ENCODE peak calls at places on chromosome 5, in four cellular contexts. L is GM12878, Z is HepG2, F is K562. U is an unnamed sample.

GRCh38 chr5:2003690-2004365 is 121.1 kb upstream of the IRX4 start:
- DNase-seq in L (no peak), Z (no peak), F (no peak), U (no peak)

GRCh38 chr5:123157797-123158528 is 68.9 kb downstream of the PRDM6 start:
- DNase-seq in L (no peak), Z (no peak), F (no peak), U (peak)

GRCh38 chr5:27083763-27084420 is 45.5 kb upstream of the CDH9 start:
- DNase-seq in L (no peak), Z (no peak), F (no peak), U (no peak)

GRCh38 chr5:159002201-159002600 is 97.5 kb downstream of the EBF1 start:
- DNase-seq in L (no peak), Z (no peak), F (no peak), U (no peak)

GRCh38 chr5:142617416-142617815 is 68.5 kb downstream of the FGF1 start:
- DNase-seq in L (no peak), Z (no peak), F (no peak), U (no peak)

GRCh38 chr5:169946743-169947142 is 33.6 kb downstream of the INSYN2B start:
- DNase-seq in L (no peak), Z (no peak), F (no peak), U (no peak)

GRCh38 chr5:107670927-107671741 is at the start of gene EFNA5:
- DNase-seq in L (no peak), Z (no peak), F (no peak), U (no peak)

GRCh38 chr5:37755581-37755980 is 84.3 kb downstream of the GDNF start:
- DNase-seq in L (no peak), Z (no peak), F (no peak), U (no peak)

GRCh38 chr5:168978015-168978414 is 322.9 kb downstream of the SLIT3 start:
- DNase-seq in L (no peak), Z (no peak), F (no peak), U (no peak)

GRCh38 chr5:159971038-159971437 is 37.9 kb upstream of the TTC1 start:
- DNase-seq in L (no peak), Z (no peak), F (no peak), U (no peak)

GRCh38 chr5:67203701-67204074 is 7.1 kb upstream of the CD180 start:
- DNase-seq in L (no peak), Z (no peak), F (no peak), U (no peak)

GRCh38 chr5:50726475-50727148 is 60.2 kb downstream of the PARP8 start:
- DNase-seq in L (no peak), Z (no peak), F (no peak), U (no peak)

GRCh38 chr5:59559323-59559722 is 334.2 kb downstream of the PDE4D start:
- DNase-seq in L (no peak), Z (no peak), F (no peak), U (no peak)

GRCh38 chr5:92916036-92916435 is 665.0 kb downstream of the NR2F1-AS1 start:
- DNase-seq in L (no peak), Z (peak), F (no peak), U (no peak)

GRCh38 chr5:157057459-157058370 is 1.2 kb downstream of the HAVCR1 start:
- DNase-seq in L (no peak), Z (no peak), F (no peak), U (no peak)

GRCh38 chr5:138000102-138000723 is 32.7 kb downstream of the FAM13B start:
- DNase-seq in L (no peak), Z (peak), F (peak), U (no peak)

GRCh38 chr5:178216088-178216534 is 11.8 kb downstream of the HNRNPAB start:
- DNase-seq in L (no peak), Z (no peak), F (no peak), U (no peak)

GRCh38 chr5:34854459-34855174 is 15.7 kb downstream of the TTC23L start:
- DNase-seq in L (peak), Z (no peak), F (no peak), U (peak)

GRCh38 chr5:135100431-135100830 is 66.4 kb upstream of the PITX1 start:
- DNase-seq in L (no peak), Z (no peak), F (no peak), U (no peak)

GRCh38 chr5:35360671-35361070 is 130.4 kb upstream of the PRLR start:
- DNase-seq in L (no peak), Z (no peak), F (no peak), U (no peak)

GRCh38 chr5:166433679-166434078 is 1857.8 kb upstream of the WWC1 start:
- DNase-seq in L (no peak), Z (no peak), F (no peak), U (no peak)

GRCh38 chr5:93582677-93583524 is at the start of gene NR2F1:
- DNase-seq in L (no peak), Z (peak), F (peak), U (peak)

GRCh38 chr5:16152601-16153568 is 26.7 kb downstream of the MARCHF11 start:
- DNase-seq in L (no peak), Z (no peak), F (no peak), U (no peak)

GRCh38 chr5:994821-995220 is 13.8 kb upstream of the NKD2 start:
- DNase-seq in L (no peak), Z (no peak), F (no peak), U (no peak)

GRCh38 chr5:541148-541887 is 17.1 kb upstream of the SLC9A3 start:
- DNase-seq in L (no peak), Z (no peak), F (peak), U (no peak)

GRCh38 chr5:126198509-126198908 is 224.7 kb upstream of the GRAMD2B start:
- DNase-seq in L (no peak), Z (no peak), F (no peak), U (no peak)

GRCh38 chr5:166708271-166708670 is 1583.2 kb upstream of the WWC1 start:
- DNase-seq in L (no peak), Z (no peak), F (no peak), U (no peak)

GRCh38 chr5:34538026-34538672 is 118.0 kb upstream of the RAI14 start:
- DNase-seq in L (no peak), Z (no peak), F (peak), U (no peak)

GRCh38 chr5:1133510-1134255 is 21.8 kb upstream of the SLC12A7 start:
- DNase-seq in L (no peak), Z (no peak), F (no peak), U (no peak)

GRCh38 chr5:120576588-120576987 is 112.5 kb downstream of the PRR16 start:
- DNase-seq in L (no peak), Z (no peak), F (no peak), U (no peak)

GRCh38 chr5:1247811-1248210 is 22.6 kb downstream of the SLC6A18 start:
- DNase-seq in L (no peak), Z (no peak), F (no peak), U (no peak)

GRCh38 chr5:139758510-139759036 is 37.0 kb upstream of the PSD2 start:
- DNase-seq in L (no peak), Z (no peak), F (no peak), U (no peak)

DNA sequence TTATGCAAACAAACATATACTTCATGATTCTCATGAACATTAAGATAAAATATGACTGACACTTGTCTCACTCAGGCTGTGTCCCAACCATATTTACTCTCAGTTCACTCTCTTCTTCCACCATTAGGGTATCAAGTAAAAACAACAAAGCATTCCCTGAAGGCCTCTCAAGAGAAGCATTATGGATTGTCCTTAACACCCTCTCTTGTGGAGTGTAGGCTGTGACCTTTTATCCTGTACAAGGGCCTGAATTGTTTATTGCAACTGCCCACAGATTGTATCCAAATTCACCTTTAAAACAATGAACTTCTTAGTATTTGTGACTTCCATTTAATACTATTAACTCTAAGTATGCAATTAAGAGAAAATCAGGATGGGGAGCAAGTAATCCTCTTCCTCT is 78.1 kb downstream of the RICTOR start:
- DNase-seq in L (no peak), Z (no peak), F (no peak), U (no peak)
- TF ChIP-seq SP1 in L (no peak), Z (no peak), F (no peak), U (no peak)

GRCh38 chr5:32625106-32625505 is 39.7 kb downstream of the SUB1 start:
- DNase-seq in L (no peak), Z (no peak), F (no peak), U (no peak)

GRCh38 chr5:32630867-32631491 is 45.6 kb downstream of the SUB1 start:
- DNase-seq in L (no peak), Z (peak), F (no peak), U (no peak)

GRCh38 chr5:32627219-32627880 is 42.0 kb downstream of the SUB1 start:
- DNase-seq in L (no peak), Z (no peak), F (no peak), U (no peak)

DNA sequence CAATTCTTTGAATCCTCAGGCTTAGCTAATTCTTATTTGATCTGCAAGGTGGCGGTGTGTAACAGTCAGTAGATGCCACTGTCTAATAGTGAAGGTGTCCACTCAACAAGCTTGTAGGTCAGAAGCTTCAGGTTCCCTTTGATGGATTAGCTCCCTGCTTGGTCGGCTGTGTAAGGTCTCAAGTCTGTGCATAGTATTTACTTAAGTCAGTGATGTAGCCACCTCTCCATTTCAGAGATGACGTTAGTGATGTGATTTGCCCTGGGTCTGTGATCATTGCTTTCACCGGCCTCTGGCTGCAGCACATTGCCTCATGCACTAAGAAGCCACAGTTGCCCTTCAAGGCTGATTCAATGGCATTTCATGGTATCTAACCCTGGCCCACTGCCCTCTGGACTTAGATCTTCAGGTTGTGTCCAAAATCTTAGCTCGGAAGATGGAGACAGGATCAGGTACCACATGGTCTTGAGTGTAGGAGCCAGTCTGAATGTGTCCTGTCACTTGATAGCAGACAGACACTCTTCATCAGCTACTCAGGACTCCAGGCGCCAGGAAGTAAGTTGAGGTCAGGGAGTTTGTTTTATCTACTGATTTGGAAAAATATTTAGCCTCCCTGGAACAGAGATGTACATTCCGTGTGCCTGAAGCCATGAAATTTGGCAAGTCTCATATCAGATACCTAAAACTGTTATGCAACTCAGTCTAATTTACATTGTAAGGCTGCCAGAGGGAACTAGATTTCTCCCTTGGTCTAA is 42.9 kb downstream of the SUB1 start:
- DNase-seq in L (no peak), Z (peak), F (no peak), U (no peak)
- TF ChIP-seq BHLHE40 in L (no peak), Z (no peak), F (no peak), U (no peak)

GRCh38 chr5:81428446-81428845 is 34.5 kb upstream of the ACOT12 start:
- DNase-seq in L (no peak), Z (no peak), F (no peak), U (no peak)

GRCh38 chr5:81424728-81425127 is 30.8 kb upstream of the ACOT12 start:
- DNase-seq in L (no peak), Z (no peak), F (no peak), U (no peak)

GRCh38 chr5:81427566-81427965 is 33.6 kb upstream of the ACOT12 start:
- DNase-seq in L (no peak), Z (no peak), F (no peak), U (no peak)

GRCh38 chr5:81426347-81426746 is 32.4 kb upstream of the ACOT12 start:
- DNase-seq in L (no peak), Z (no peak), F (no peak), U (no peak)

DNA sequence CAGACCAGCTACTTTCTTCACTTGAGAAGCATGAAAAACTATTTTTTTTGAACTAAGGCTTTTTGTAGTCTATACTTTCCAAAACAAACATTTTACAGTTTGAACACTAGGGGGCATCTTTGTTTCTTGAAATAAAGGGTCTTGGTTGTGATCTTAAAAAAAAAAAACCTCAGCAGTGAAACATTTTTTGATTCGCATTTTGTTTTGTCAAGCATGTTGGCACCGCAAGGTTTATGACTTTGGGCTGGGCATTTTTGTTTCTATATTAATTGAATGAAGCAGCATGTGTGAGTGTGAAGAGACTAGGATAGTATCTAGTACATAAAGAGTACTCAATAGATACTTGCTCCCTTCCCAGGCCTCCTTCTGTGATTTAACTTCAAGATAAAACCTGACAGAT is 31.6 kb upstream of the ACOT12 start:
- DNase-seq in L (no peak), Z (peak), F (peak), U (no peak)
- TF ChIP-seq SP1 in L (no peak), Z (no peak), F (no peak), U (no peak)

GRCh38 chr5:127647361-127647958 is 1.4 kb upstream of the CTXN3 start:
- DNase-seq in L (no peak), Z (no peak), F (no peak), U (no peak)
- TF ChIP-seq BHLHE40 in L (no peak), Z (no peak), F (no peak), U (no peak)

U was measured in HEK293T.